ENCODE peak calls at places on chromosomes 16 and 17, in seven cellular contexts. B is HepG2, E is GM12878, O is HCT116, Q is K562, Z is H1, S is SK-N-SH. M is an unnamed sample.

GRCh38 chr16:14509055-14509454 is 121.0 kb downstream of the PARN start:
- DNase-seq in B (peak; percentile 68), E (no peak), O (no peak), Q (no peak), Z (no peak), S (no peak), M (no peak)

GRCh38 chr16:84810518-84811273 is 9.1 kb upstream of the CRISPLD2 start:
- DNase-seq in B (no peak), E (peak; percentile 40), O (no peak), Q (no peak), Z (no peak), S (no peak), M (no peak)

GRCh38 chr17:45302649-45303173 is 14.1 kb downstream of the MAP3K14 start:
- DNase-seq in B (no peak), E (peak; percentile 89), O (no peak), Q (no peak), Z (no peak), S (no peak), M (no peak)

GRCh38 chr17:70098030-70098429 is 23.0 kb downstream of the KCNJ16 start:
- DNase-seq in B (no peak), E (no peak), O (no peak), Q (no peak), Z (no peak), S (no peak), M (no peak)

GRCh38 chr16:26818393-26818792 is 248.3 kb upstream of the C16orf82 start:
- DNase-seq in B (no peak), E (no peak), O (no peak), Q (no peak), Z (no peak), S (no peak), M (no peak)

GRCh38 chr17:68972119-68972704 is 17.0 kb upstream of the ABCA8 start:
- DNase-seq in B (peak; percentile 43), E (no peak), O (peak; percentile 15), Q (peak; percentile 49), Z (no peak), S (peak; percentile 33), M (no peak)

GRCh38 chr16:17162560-17162959 is 308.2 kb downstream of the XYLT1 start:
- DNase-seq in B (no peak), E (no peak), O (no peak), Q (no peak), Z (no peak), S (no peak), M (no peak)

GRCh38 chr17:29091591-29092291 is 48.8 kb downstream of the PIPOX start:
- DNase-seq in B (no peak), E (no peak), O (no peak), Q (no peak), Z (no peak), S (no peak), M (no peak)

GRCh38 chr16:84600343-84601229 is 17.3 kb downstream of the COTL1 start:
- DNase-seq in B (no peak), E (peak; percentile 91), O (no peak), Q (peak; percentile 71), Z (no peak), S (no peak), M (no peak)

GRCh38 chr16:693766-694165 is 3.6 kb upstream of the WDR24 start:
- DNase-seq in B (no peak), E (no peak), O (no peak), Q (no peak), Z (peak; percentile 62), S (no peak), M (no peak)

GRCh38 chr17:39652635-39653315 is 12.4 kb upstream of the TCAP start:
- DNase-seq in B (peak; percentile 88), E (no peak), O (no peak), Q (no peak), Z (no peak), S (no peak), M (peak; percentile 70)

GRCh38 chr16:58243528-58244004 is 45.7 kb upstream of the CSNK2A2 start:
- DNase-seq in B (no peak), E (peak; percentile 91), O (no peak), Q (peak; percentile 50), Z (no peak), S (no peak), M (no peak)

GRCh38 chr17:58308173-58308984 is 20.2 kb downstream of the TSPOAP1 start:
- DNase-seq in B (peak; percentile 39), E (no peak), O (no peak), Q (no peak), Z (peak; percentile 86), S (peak; percentile 71), M (peak; percentile 18)

GRCh38 chr16:85126731-85127662 is 14.7 kb upstream of the CIBAR2 start:
- DNase-seq in B (no peak), E (no peak), O (no peak), Q (no peak), Z (peak; percentile 66), S (peak; percentile 87), M (no peak)

GRCh38 chr17:78184311-78184710 is 2.5 kb downstream of the TK1 start:
- DNase-seq in B (no peak), E (no peak), O (no peak), Q (no peak), Z (no peak), S (no peak), M (no peak)

GRCh38 chr16:78809535-78809934 is 710.1 kb downstream of the WWOX start:
- DNase-seq in B (no peak), E (no peak), O (no peak), Q (no peak), Z (no peak), S (no peak), M (no peak)

DNA sequence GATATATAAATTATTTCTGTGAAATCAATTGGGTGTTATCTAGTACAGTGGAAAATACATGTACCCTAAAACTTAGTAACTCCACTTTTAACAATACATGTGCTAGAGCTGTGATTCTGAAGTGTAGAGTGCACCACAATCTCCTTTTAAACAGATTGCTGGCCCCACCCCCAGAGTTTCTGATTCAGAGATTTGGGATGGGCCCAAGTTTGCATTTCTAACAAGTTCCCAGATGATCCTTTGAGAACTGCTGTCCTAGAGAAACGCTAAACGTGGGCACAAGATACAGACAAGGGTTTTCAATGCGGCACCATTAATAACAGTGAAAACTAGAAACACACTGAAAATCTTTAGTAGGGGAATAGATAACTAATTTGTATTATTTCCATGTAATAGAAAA is 49.2 kb downstream of the NXPH3 start:
- DNase-seq in B (no peak), E (no peak), O (no peak), Q (no peak), Z (no peak), S (no peak), M (no peak)
- TF ChIP-seq YY1 in B (no peak), E (no peak), O (no peak), Q (no peak), Z (no peak), S (no peak), M (no peak)

GRCh38 chr17:82984751-82985435 is 94.5 kb upstream of the METRNL start:
- DNase-seq in B (no peak), E (no peak), O (no peak), Q (no peak), Z (no peak), S (peak; percentile 18), M (no peak)
- TF ChIP-seq YY1 in B (no peak), E (no peak), O (no peak), Q (no peak), Z (no peak), S (no peak), M (no peak)

DNA sequence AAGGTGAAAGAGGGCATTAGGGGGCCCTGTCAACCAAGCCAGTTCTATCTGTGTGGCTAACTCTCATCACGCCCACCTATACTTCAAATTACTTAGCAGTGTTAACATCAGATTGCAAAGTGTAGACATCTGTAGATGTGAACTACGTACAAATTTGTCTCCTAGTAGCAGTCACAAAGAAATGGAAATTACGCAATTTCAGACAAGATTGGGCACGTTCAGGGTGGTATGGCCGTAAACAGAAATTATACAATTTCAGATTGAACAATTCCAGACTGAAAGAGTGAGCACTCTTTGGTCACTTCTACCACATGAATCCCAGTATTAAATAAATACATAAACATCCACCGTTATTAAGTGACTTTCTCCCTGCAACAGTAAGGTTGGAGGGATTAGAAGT is 592.7 kb upstream of the PSMD7 start:
- DNase-seq in B (no peak), E (no peak), O (no peak), Q (no peak), Z (no peak), S (no peak), M (no peak)
- TF ChIP-seq YY1 in B (no peak), E (no peak), O (no peak), Q (no peak), Z (no peak), S (no peak), M (no peak)

GRCh38 chr17:80096531-80097306 is 4.7 kb upstream of the GAA start:
- DNase-seq in B (no peak), E (no peak), O (no peak), Q (no peak), Z (peak; percentile 37), S (peak; percentile 91), M (no peak)

GRCh38 chr17:80099291-80100034 is 1.9 kb upstream of the GAA start:
- DNase-seq in B (no peak), E (no peak), O (no peak), Q (no peak), Z (peak; percentile 43), S (no peak), M (no peak)

GRCh38 chr17:80095844-80096475 is 5.4 kb upstream of the GAA start:
- DNase-seq in B (no peak), E (no peak), O (no peak), Q (no peak), Z (peak; percentile 43), S (no peak), M (no peak)

GRCh38 chr17:80095038-80095843 is 6.1 kb upstream of the GAA start:
- DNase-seq in B (no peak), E (no peak), O (no peak), Q (no peak), Z (peak; percentile 46), S (no peak), M (no peak)

GRCh38 chr17:80097307-80097630 is 4.1 kb upstream of the GAA start:
- DNase-seq in B (no peak), E (no peak), O (no peak), Q (no peak), Z (no peak), S (no peak), M (no peak)
- TF ChIP-seq YY1 in B (no peak), E (no peak), O (no peak), Q (no peak), Z (no peak), S (no peak), M (no peak)